ENCODE peak calls at places on chromosomes 4 and X, in eight cellular contexts. F is HCT116, T is heart left ventricle, S is A549, K is breast epithelium, I is IMR-90, H is gastrocnemius medialis, O is body of pancreas. G is an unnamed sample. For H3K4me1, the result is how much of the 10 kb centered on the place peaks cover.

GRCh38 chr4:20624783-20625364 is 75.4 kb upstream of the PACRGL start:
- DNase-seq in I (peak), K (no peak), T (no peak), O (no peak), S (no peak), F (no peak), H (no peak), G (no peak)

GRCh38 chrX:11113731-11114130 is 2.6 kb downstream of the HCCS start:
- DNase-seq in I (peak), T (no peak), H (no peak), O (no peak), S (no peak), K (no peak), F (no peak), G (no peak)

GRCh38 chr4:74284074-74284473 is 24.2 kb upstream of the EPGN start:
- DNase-seq in S (peak), I (peak), O (no peak), K (no peak), F (peak), H (no peak), T (no peak), G (no peak)

GRCh38 chr4:113467581-113467980 is 294.0 kb downstream of the CAMK2D start:
- DNase-seq in O (no peak), K (no peak), T (no peak), H (no peak), S (no peak), I (peak), F (no peak), G (no peak)

GRCh38 chr4:113276448-113277158 is 227.2 kb downstream of the ANK2 start:
- DNase-seq in H (no peak), S (no peak), T (no peak), K (no peak), O (no peak), F (no peak), I (no peak), G (no peak)

GRCh38 chrX:72045552-72046277 is 86.0 kb downstream of the RTL5 start:
- DNase-seq in K (peak), S (peak), F (no peak), T (no peak), H (no peak), I (no peak), O (no peak), G (no peak)

GRCh38 chrX:43564953-43565352 is 91.1 kb upstream of the MAOA start:
- DNase-seq in I (no peak), K (no peak), T (no peak), S (no peak), O (no peak), F (no peak), H (no peak), G (no peak)

GRCh38 chr4:98474408-98474844 is 184.0 kb downstream of the TSPAN5 start:
- DNase-seq in H (no peak), F (no peak), I (peak), O (no peak), T (no peak), K (no peak), S (peak), G (no peak)

GRCh38 chr4:140568507-140569306 is at the start of gene UCP1:
- DNase-seq in F (no peak), K (no peak), O (peak), T (peak), H (no peak), I (no peak), S (no peak), G (no peak)

GRCh38 chrX:29071525-29071924 is 484.3 kb downstream of the IL1RAPL1 start:
- DNase-seq in K (no peak), H (no peak), I (no peak), T (no peak), F (no peak), S (no peak), O (no peak), G (no peak)

GRCh38 chrX:44621088-44621487 is 78.4 kb upstream of the FUNDC1 start:
- DNase-seq in F (no peak), O (no peak), K (no peak), S (peak), T (no peak), H (no peak), I (no peak), G (no peak)

GRCh38 chr4:74471228-74471627 is 26.3 kb downstream of the AREG start:
- DNase-seq in T (no peak), K (no peak), I (no peak), O (no peak), S (no peak), H (no peak), F (no peak), G (no peak)

GRCh38 chr4:68367835-68368234 is 17.9 kb upstream of the YTHDC1 start:
- DNase-seq in T (no peak), F (no peak), K (no peak), H (no peak), S (no peak), O (no peak), I (no peak), G (no peak)

GRCh38 chr4:3599951-3600350 is 67.7 kb upstream of the LRPAP1 start:
- DNase-seq in O (no peak), T (no peak), H (no peak), S (no peak), I (no peak), K (no peak), F (no peak), G (no peak)

GRCh38 chr4:83128235-83128929 is 13.9 kb upstream of the PLAC8 start:
- DNase-seq in F (no peak), T (no peak), O (no peak), I (peak), S (peak), H (no peak), K (no peak), G (no peak)

GRCh38 chr4:21697583-21697982 is 251.0 kb downstream of the KCNIP4 start:
- DNase-seq in F (peak), S (peak), T (no peak), K (no peak), O (peak), H (no peak), I (no peak), G (no peak)

GRCh38 chr4:169089004-169089403 is 78.9 kb upstream of the CBR4 start:
- DNase-seq in T (no peak), K (no peak), I (no peak), O (no peak), F (no peak), H (no peak), S (no peak), G (no peak)
- H3K27ac ChIP-seq in T (no peak), K (no peak), I (no peak), O (no peak), F (no peak), H (no peak), S (no peak), G (no peak)

GRCh38 chr4:152540941-152541340 is 5.0 kb upstream of the FBXW7 start:
- DNase-seq in F (no peak), S (no peak), K (no peak), O (no peak), I (no peak), T (no peak), H (no peak), G (no peak)
- H3K4me1 ChIP-seq in F (under half), S (under half), K (under half), O (under half), I (under half), T (under half), H (under half), G (under half)

GRCh38 chr4:70997068-70997467 is 3.6 kb downstream of the DCK start:
- DNase-seq in K (no peak), S (no peak), T (no peak), O (no peak), F (no peak), I (no peak), H (no peak), G (no peak)

GRCh38 chr4:70994069-70994366 is 569 bp downstream of the DCK start:
- DNase-seq in O (no peak), K (no peak), H (no peak), S (no peak), F (no peak), I (no peak), T (no peak), G (no peak)

GRCh38 chr4:70994387-70995099 is 1.1 kb downstream of the DCK start:
- DNase-seq in K (no peak), T (no peak), I (no peak), O (no peak), H (no peak), F (no peak), S (no peak), G (no peak)

GRCh38 chr4:70993181-70994068 is at the start of gene DCK:
- DNase-seq in T (peak), H (peak), S (peak), I (peak), K (peak), F (peak), O (peak), G (peak)

GRCh38 chr4:70996014-70996353 is 2.5 kb downstream of the DCK start:
- DNase-seq in F (no peak), T (no peak), S (no peak), H (no peak), I (no peak), K (no peak), O (no peak), G (no peak)
- TF ChIP-seq POLR2A in F (no peak), T (no peak), S (no peak), H (no peak), I (no peak), K (no peak), O (no peak), G (no peak)

DNA sequence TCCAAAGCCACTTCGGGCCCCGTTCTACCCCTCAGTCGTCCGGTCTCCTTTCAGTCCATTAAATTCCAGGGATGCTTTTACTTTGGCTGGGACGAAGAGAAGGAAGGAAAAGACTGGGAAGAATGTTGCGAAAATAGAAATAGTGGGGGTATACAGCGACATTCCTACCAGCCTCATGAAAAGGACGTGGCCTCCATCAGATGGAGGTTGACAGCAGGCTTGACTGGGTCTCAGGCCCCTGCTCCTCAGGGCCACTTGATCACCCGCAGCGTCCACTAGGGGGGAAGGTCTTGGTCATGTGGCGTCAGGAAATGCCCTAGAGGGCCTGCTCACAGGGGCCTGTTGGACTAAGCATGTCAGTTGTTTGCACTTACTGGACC is 671 bp upstream of the ANKRD50 start:
- DNase-seq in O (peak), F (peak), I (peak), T (peak), H (peak), S (peak), K (peak), G (no peak)
- H3K27ac ChIP-seq in O (peak), F (peak), I (peak), T (peak), H (peak), S (peak), K (peak), G (peak)

DNA sequence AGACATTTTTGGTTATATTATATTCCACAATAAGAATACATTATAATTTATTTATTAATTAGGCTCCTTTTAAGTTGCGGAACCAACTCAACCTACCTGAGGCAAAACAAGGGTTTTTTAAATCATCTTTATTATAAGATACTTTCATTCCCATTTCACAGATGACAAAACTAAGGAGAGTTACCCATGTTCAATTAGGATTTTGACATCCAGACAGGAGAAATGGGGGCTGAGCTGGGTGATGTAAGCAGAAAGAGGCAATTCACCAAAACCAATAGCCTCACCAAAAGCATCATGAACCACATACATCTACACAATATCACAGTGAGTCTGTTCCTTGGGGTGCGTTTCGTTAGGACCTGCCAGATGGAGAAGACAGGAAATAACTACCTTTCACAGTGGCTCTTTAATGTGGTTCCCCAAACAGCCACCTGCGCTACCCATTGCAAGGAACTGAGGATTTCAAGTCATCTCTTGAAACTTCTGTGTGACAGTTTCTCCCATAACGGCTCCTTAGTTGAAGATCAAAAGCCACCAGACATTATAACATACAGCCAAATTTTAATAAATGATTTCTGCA is 190.5 kb upstream of the LEF1 start:
- DNase-seq in S (no peak), K (no peak), O (no peak), H (no peak), I (no peak), T (no peak), F (no peak), G (peak)
- H3K4me1 ChIP-seq in S (under half), K (under half), O (under half), H (under half), I (under half), T (under half), F (under half), G (under half)

GRCh38 chrX:9351112-9351511 is 113.7 kb upstream of the TBL1X start:
- DNase-seq in O (no peak), S (no peak), F (no peak), I (no peak), H (no peak), K (no peak), T (no peak), G (no peak)

GRCh38 chrX:9349572-9350259 is 115.1 kb upstream of the TBL1X start:
- DNase-seq in S (no peak), H (no peak), O (no peak), T (no peak), F (no peak), I (peak), K (no peak), G (no peak)

GRCh38 chrX:9352683-9353430 is 112.0 kb upstream of the TBL1X start:
- DNase-seq in O (peak), T (no peak), I (peak), S (peak), H (peak), F (no peak), K (no peak), G (no peak)

GRCh38 chrX:9354918-9355317 is 109.9 kb upstream of the TBL1X start:
- DNase-seq in K (no peak), I (no peak), T (no peak), H (no peak), O (no peak), F (no peak), S (no peak), G (no peak)

GRCh38 chrX:9352243-9352642 is 112.6 kb upstream of the TBL1X start:
- DNase-seq in T (no peak), S (no peak), H (no peak), I (no peak), O (no peak), K (no peak), F (no peak), G (no peak)
- TF ChIP-seq POLR2A in T (no peak), S (no peak), H (no peak), I (no peak), O (no peak), K (no peak), F (no peak), G (no peak)

DNA sequence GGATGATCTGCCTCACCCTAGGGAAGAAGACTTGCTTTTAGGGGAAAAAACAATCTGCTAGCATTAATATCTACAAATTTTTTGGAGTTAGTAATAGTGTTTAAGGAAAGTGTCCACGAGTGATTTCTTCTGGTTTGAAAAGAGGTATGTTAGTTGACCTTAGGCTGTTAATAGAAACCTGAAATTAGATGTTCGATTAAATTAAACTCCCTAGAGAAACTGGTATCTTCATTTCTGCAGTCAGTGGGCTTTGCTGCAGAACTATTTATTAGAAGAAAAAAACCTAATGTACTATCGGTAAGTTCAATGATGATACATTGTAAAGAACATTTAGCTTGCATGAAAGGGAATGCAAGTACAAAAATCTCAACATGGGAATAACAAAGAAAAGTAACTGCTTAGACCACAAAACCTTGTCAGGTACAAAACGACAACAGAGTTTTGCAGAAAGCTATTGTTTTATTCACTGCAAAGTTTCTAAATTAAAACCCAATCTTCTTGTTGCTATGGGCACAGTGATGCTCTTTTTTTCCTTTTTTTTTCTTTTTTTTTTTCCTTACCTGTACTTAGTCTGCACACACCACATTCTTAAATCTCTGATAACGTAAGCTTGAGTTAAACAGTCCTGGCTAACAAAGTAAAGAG is 2.0 kb downstream of the KLF3 start:
- DNase-seq in H (no peak), T (no peak), S (no peak), I (no peak), F (no peak), O (no peak), K (no peak), G (no peak)
- H3K27ac ChIP-seq in H (peak), T (peak), S (peak), I (peak), F (peak), O (peak), K (peak), G (peak)

GRCh38 chr4:8077181-8078108 is 81.2 kb downstream of the ABLIM2 start:
- DNase-seq in H (no peak), I (no peak), S (no peak), F (no peak), K (no peak), O (no peak), T (no peak), G (no peak)
- H3K4me1 ChIP-seq in H (under half), I (under half), S (under half), F (under half), K (under half), O (under half), T (under half), G (under half)

GRCh38 chrX:102043380-102043779 is 82.1 kb upstream of the TCEAL2 start:
- DNase-seq in S (no peak), H (no peak), O (no peak), K (no peak), T (no peak), I (no peak), F (no peak), G (no peak)
- TF ChIP-seq POLR2A in S (no peak), H (no peak), O (no peak), K (no peak), T (no peak), I (no peak), F (no peak), G (no peak)